ENCODE peak calls at places on chromosomes 12 and 14, in eight cellular contexts. I is BJ, H is fibroblast of the aortic adventitia, T is right cardiac atrium, Z is OCI-LY7, C is brain microvascular endothelial cell, F is lower leg skin, O is left ventricle myocardium inferior. K is an unnamed sample.

GRCh38 chr12:538731-539539 is 79.2 kb downstream of the B4GALNT3 start:
- DNase-seq in I (no peak), H (peak; percentile 49), T (peak; percentile 76), Z (no peak), C (peak; percentile 67), F (no peak), O (peak; percentile 69), K (no peak)

GRCh38 chr12:12890492-12890814 is 909 bp upstream of the GPRC5A start:
- DNase-seq in I (no peak), H (no peak), T (no peak), Z (no peak), C (no peak), F (no peak), O (no peak), K (no peak)

GRCh38 chr14:101780390-101780789 is 18.9 kb downstream of the PPP2R5C start:
- DNase-seq in I (no peak), H (no peak), T (no peak), Z (no peak), C (no peak), F (no peak), O (no peak), K (no peak)

GRCh38 chr12:125013816-125014442 is 20.5 kb downstream of the BRI3BP start:
- DNase-seq in I (no peak), H (no peak), T (no peak), Z (no peak), C (no peak), F (no peak), O (no peak), K (no peak)

GRCh38 chr14:94447986-94448808 is 4.4 kb downstream of the SERPINA11 start:
- DNase-seq in I (no peak), H (no peak), T (no peak), Z (no peak), C (no peak), F (no peak), O (no peak), K (no peak)

GRCh38 chr12:98492580-98493140 is 22.7 kb upstream of the TMPO start:
- DNase-seq in I (no peak), H (no peak), T (no peak), Z (no peak), C (no peak), F (no peak), O (no peak), K (peak; percentile 37)

GRCh38 chr14:74275265-74275841 is 27.4 kb downstream of the ABCD4 start:
- DNase-seq in I (no peak), H (peak; percentile 93), T (no peak), Z (no peak), C (peak; percentile 86), F (no peak), O (no peak), K (no peak)

GRCh38 chr14:20757963-20758362 is 10.2 kb upstream of the EDDM3B start:
- DNase-seq in I (no peak), H (no peak), T (no peak), Z (peak; percentile 20), C (no peak), F (peak; percentile 61), O (no peak), K (no peak)

DNA sequence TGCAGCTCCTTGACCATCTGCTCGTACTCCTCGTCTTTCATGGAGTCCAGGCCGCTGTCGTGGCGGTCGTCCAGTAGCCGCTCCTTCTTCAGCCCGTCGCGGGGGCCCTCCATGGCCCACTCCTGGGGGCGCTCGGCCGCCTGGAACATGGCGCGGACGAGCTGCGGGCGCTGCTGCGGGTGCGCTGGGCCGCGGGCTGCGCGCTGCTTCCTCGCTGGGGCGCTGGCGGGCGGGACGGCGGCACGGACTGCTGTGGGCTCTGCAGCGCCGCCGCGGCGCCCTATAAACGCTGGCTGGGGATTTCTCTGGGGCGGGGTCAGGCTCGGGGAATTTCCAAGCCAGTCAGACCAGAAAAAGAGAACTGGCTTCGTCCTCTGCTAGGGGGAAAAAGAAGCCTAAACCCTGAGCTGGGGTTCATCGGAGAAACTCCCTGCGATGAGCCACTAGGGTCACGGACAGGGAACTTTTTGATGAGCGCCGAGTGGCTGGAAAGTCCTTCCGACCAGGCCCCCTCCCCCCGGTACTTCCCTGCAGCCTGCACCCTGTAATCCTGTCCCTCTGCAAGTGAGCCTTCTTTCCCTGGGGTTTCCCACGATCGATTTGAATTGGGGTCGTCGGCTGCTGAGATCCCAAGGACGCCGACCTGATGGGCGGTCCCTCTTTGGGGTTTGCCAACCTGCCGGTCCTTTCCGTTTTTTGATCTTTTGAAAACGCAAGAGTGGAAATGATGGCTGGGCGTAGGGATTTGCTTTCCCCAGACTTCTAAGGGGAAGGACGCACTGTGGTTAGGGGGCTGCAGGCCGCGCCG is at the start of gene NFKBIA:
- DNase-seq in I (no peak), H (peak; percentile 89), T (peak; percentile 93), Z (peak; percentile 91), C (peak; percentile 83), F (peak; percentile 98), O (peak; percentile 94), K (peak; percentile 93)
- H3K4me3 ChIP-seq in I (peak within 1 kb of the TSS; percentile 88), H (peak within 1 kb of the TSS; percentile 98), T (peak within 1 kb of the TSS; percentile 81), Z (peak within 1 kb of the TSS; percentile 93), C (peak within 1 kb of the TSS; percentile 88), F (peak within 1 kb of the TSS; percentile 86), O (peak within 1 kb of the TSS; percentile 89), K (peak within 1 kb of the TSS; percentile 83)

DNA sequence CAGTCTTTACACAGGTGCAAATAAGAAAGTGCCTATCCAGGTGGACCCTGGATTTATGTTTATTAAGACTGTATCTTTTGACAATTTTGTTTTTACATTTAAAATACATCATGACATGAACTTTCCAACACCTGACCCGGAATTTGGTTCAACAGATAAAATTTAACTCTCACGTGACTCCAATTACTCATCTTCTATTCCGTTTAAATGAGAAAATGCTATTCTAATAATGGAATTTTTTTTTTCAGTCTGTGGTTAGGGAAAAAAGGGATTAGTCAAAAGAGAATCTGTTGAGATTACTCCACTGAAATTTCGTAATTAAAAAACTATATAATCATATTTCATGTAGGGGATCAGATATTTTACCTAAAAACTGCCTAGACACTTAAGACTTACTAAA is 11.1 kb downstream of the VPS37B start:
- DNase-seq in I (no peak), H (no peak), T (no peak), Z (no peak), C (no peak), F (no peak), O (no peak), K (no peak)
- H3K4me3 ChIP-seq in I (no peak overlapping the region), H (no peak overlapping the region), T (no peak overlapping the region), Z (no peak overlapping the region), C (no peak overlapping the region), F (no peak overlapping the region), O (no peak overlapping the region), K (no peak overlapping the region)

GRCh38 chr14:77124345-77125274 is 17.0 kb downstream of the ZDHHC22 start:
- DNase-seq in I (no peak), H (peak; percentile 28), T (peak; percentile 53), Z (peak; percentile 51), C (no peak), F (no peak), O (peak; percentile 46), K (no peak)

GRCh38 chr14:77128414-77128891 is 13.1 kb downstream of the ZDHHC22 start:
- DNase-seq in I (no peak), H (peak; percentile 22), T (no peak), Z (no peak), C (no peak), F (peak; percentile 54), O (no peak), K (no peak)

GRCh38 chr14:77125275-77126073 is 16.1 kb downstream of the ZDHHC22 start:
- DNase-seq in I (no peak), H (no peak), T (no peak), Z (no peak), C (no peak), F (no peak), O (no peak), K (no peak)

GRCh38 chr14:77126074-77126325 is 15.6 kb downstream of the ZDHHC22 start:
- DNase-seq in I (no peak), H (no peak), T (no peak), Z (no peak), C (no peak), F (no peak), O (no peak), K (no peak)

DNA sequence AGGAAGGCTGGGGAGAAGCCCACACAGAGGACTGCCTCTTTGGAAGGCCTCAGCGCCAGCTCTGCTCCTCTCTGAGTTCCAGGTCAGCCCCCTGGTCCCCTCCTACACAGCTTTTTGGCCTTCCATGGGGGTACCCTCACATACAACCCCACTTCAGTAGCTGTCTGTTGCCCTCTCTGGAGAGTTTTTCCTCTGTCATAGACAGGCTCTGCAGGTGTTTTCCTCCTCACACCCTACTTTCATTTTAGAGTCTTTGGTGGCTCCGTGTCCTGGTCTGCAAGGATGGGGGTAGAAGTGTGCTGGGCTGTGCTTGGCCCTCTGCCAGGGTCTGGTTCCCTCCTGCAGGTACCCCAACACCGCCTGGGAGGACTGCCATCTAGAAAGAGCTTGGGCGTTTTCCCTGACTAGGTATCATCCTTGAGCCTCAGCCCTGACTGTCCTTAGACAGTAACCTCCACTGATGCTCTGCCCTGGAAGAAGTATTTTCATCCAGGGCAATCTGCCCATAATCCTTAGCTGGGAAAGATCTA is 15.1 kb downstream of the ZDHHC22 start:
- DNase-seq in I (no peak), H (no peak), T (no peak), Z (no peak), C (no peak), F (no peak), O (no peak), K (no peak)
- H3K4me3 ChIP-seq in I (no peak overlapping the region), H (no peak overlapping the region), T (no peak overlapping the region), Z (no peak overlapping the region), C (no peak overlapping the region), F (no peak overlapping the region), O (no peak overlapping the region), K (no peak overlapping the region)

GRCh38 chr12:59040651-59041050 is 120.3 kb upstream of the LRIG3 start:
- DNase-seq in I (peak; percentile 70), H (peak; percentile 89), T (no peak), Z (no peak), C (peak; percentile 67), F (no peak), O (no peak), K (peak; percentile 17)

GRCh38 chr12:59044791-59045190 is 124.5 kb upstream of the LRIG3 start:
- DNase-seq in I (no peak), H (no peak), T (no peak), Z (no peak), C (no peak), F (no peak), O (no peak), K (no peak)

GRCh38 chr12:59040043-59040442 is 119.7 kb upstream of the LRIG3 start:
- DNase-seq in I (no peak), H (peak; percentile 6), T (no peak), Z (no peak), C (no peak), F (no peak), O (no peak), K (no peak)

GRCh38 chr12:59039005-59039404 is 118.7 kb upstream of the LRIG3 start:
- DNase-seq in I (no peak), H (no peak), T (no peak), Z (no peak), C (no peak), F (no peak), O (no peak), K (no peak)

DNA sequence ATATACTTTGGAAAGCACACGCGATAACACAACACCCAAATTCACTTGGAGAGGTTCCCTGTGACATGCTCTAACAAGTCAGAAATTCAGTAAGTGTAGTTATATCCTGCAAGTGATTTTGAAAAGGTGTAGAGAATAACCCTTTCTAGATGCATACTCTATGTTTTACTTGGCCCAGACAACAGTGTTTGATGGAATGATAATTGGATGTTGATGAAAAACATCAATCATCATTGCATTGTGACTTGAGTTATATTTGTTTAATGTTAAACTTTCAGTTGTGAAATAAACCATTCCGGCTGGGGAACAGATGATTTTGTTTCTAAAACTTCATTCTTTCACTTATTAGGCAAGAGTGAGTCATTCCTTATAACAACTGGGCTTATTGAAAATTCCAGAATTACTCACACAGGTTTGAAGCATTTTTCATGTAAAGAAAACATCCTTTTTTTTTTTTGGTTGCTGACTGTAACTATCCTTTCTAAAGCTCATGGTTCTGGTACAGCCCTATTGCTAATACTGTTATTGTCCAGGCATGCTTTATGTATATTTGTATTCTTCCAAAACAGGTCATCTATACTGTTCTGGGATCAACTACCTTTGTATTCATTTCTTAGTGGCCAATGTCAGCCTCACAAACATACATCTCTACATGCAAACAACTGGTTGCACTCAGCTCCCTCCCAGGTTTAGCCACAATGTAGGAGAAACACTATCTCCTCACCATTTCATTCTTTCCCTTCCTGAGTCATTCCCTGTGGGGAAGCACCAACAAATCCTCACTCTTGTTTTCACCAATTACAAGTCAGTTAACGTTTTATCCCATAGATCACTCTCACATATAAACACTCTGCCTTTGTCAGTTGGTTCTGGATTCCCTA is 121.2 kb upstream of the LRIG3 start:
- DNase-seq in I (peak; percentile 85), H (peak; percentile 95), T (no peak), Z (no peak), C (peak; percentile 60), F (no peak), O (no peak), K (no peak)
- H3K4me3 ChIP-seq in I (no peak overlapping the region), H (peak overlapping the region; percentile 4), T (no peak overlapping the region), Z (no peak overlapping the region), C (no peak overlapping the region), F (no peak overlapping the region), O (no peak overlapping the region), K (no peak overlapping the region)

K was measured in uterus.